ENCODE peak calls at places on chromosomes 1 and 21, in five cellular contexts. K, D, P, M and H are unnamed samples.

GRCh38 chr1:59967141-59967697 is 40.6 kb upstream of the CYP2J2 start:
- DNase-seq in K (no peak), D (peak), P (no peak), M (peak), H (peak)

GRCh38 chr1:30782361-30783243 is 25.0 kb upstream of the LAPTM5 start:
- DNase-seq in K (no peak), D (peak), P (peak), M (peak), H (peak)

GRCh38 chr1:71850936-71851335 is 431.4 kb downstream of the NEGR1 start:
- DNase-seq in K (no peak), D (no peak), P (no peak), M (peak), H (no peak)

GRCh38 chr21:41537356-41537755 is 29.4 kb upstream of the TMPRSS2 start:
- DNase-seq in K (no peak), D (no peak), P (no peak), M (no peak), H (no peak)

GRCh38 chr1:84620720-84621313 is 46.6 kb upstream of the CTBS start:
- DNase-seq in K (peak), D (peak), P (peak), M (peak), H (peak)

GRCh38 chr1:182608236-182608635 is 4.0 kb upstream of the RGS16 start:
- DNase-seq in K (no peak), D (no peak), P (no peak), M (no peak), H (no peak)

GRCh38 chr1:11641776-11642305 is 12.4 kb downstream of the FBXO2 start:
- DNase-seq in K (no peak), D (no peak), P (no peak), M (no peak), H (peak)

GRCh38 chr1:64539808-64540207 is 69.9 kb downstream of the CACHD1 start:
- DNase-seq in K (no peak), D (peak), P (no peak), M (peak), H (no peak)

GRCh38 chr1:50348449-50349241 is 74.6 kb downstream of the DMRTA2 start:
- DNase-seq in K (peak), D (peak), P (peak), M (peak), H (peak)

GRCh38 chr1:181050922-181051321 is 17.1 kb downstream of the MR1 start:
- DNase-seq in K (no peak), D (no peak), P (no peak), M (no peak), H (no peak)

GRCh38 chr1:68811806-68812205 is 314.9 kb upstream of the DEPDC1 start:
- DNase-seq in K (no peak), D (no peak), P (no peak), M (no peak), H (no peak)

GRCh38 chr21:27043377-27043776 is 76.5 kb upstream of the ADAMTS5 start:
- DNase-seq in K (no peak), D (no peak), P (peak), M (no peak), H (no peak)

GRCh38 chr1:7510389-7510931 is 260.6 kb upstream of the VAMP3 start:
- DNase-seq in K (no peak), D (peak), P (no peak), M (no peak), H (no peak)

GRCh38 chr1:161791889-161792655 is 26.0 kb downstream of the ATF6 start:
- DNase-seq in K (no peak), D (no peak), P (no peak), M (peak), H (no peak)

GRCh38 chr1:201788296-201788695 is 40.7 kb upstream of the IPO9 start:
- DNase-seq in K (no peak), D (no peak), P (no peak), M (no peak), H (no peak)

GRCh38 chr21:35326677-35327076 is 277.6 kb upstream of the RUNX1 start:
- DNase-seq in K (no peak), D (peak), P (no peak), M (peak), H (no peak)

DNA sequence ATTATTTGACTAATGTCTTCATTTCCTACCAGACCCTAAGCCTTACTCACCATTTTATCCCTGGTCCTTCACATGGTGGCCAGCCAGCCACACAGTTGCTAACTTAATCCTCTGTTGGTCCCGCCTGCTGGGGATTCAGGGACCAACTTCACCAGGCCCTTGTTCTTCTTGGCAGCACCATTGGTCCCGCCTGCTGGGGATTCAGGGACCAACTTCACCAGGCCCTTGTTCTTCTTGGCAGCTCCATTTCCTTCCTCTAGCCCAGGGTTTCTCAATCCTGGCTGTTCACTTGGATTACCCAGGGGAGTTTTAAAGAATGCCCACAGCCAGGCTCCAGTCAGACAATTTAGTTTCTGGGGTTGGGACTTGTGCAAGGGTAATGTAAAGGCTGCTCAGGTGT is 233.1 kb upstream of the CSF3R start:
- DNase-seq in K (no peak), D (no peak), P (no peak), M (no peak), H (no peak)
- H3K4me3 ChIP-seq in K (no peak), D (no peak), P (no peak), M (no peak), H (no peak)

GRCh38 chr1:245684636-245685035 is 529.9 kb downstream of the KIF26B start:
- DNase-seq in K (no peak), D (no peak), P (no peak), M (no peak), H (no peak)
- TF ChIP-seq EZH2phosphoT487 in K (no peak), D (no peak), P (no peak), M (no peak), H (no peak)

GRCh38 chr1:6241887-6242740 is 1.9 kb upstream of the HES3 start:
- DNase-seq in K (no peak), D (peak), P (peak), M (peak), H (peak)
- TF ChIP-seq EZH2 in K (no peak), D (no peak), P (no peak), M (peak), H (peak)

DNA sequence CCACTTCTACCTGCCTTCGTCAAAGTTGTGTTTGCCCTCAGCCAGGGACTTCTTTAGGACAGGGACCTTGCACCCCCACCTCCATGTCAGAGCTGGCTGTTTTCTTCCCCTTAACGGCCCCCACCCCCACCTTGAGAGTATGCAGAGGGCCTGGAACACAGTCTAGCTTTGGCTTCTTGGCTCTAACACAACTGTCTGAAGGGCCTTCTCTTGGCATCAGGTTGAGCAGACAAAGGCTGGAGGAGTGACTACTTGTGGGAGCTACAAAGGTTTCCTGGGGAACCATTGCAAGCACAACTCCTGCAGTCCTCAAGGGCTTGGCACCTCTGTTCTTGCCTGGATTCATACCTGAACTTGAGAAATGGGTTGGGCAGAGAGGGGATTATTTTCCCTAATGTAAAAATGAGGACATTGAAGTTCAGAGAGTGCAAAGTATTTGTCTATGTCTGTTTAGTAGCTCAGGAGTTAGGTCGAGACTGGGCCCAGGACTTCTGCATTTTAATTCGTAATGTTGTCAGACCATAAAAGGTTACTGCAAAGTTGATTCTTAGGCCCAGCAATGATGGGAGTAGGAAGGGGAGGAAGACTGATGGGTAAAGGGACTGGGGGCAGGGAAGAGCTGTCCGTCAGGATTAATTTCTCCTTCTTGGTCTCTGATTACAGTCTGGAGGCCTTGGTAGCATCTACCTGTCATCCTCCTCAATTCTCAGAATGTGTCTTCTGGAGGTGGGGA is 2.6 kb downstream of the CYP4B1 start:
- DNase-seq in K (no peak), D (no peak), P (no peak), M (no peak), H (no peak)
- H3K4me3 ChIP-seq in K (no peak), D (no peak), P (no peak), M (no peak), H (no peak)